ENCODE peak calls at places on chromosome 1, in seven cellular contexts. One of them, this sample, is unnamed. For H3K4me1, the result is how much of the 10 kb centered on the place peaks cover.

GRCh38 chr1:65309317-65310077 is at the start of gene DNAJC6:
- DNase-seq in neural progenitor cell: peak
- DNase-seq in MM.1S: no peak
- DNase-seq in ovary: peak
- DNase-seq in tibial nerve: peak
- DNase-seq in fibroblast of lung: peak
- DNase-seq in tibial artery: peak
- DNase-seq in this sample: peak

GRCh38 chr1:27428316-27429028 is 36.0 kb downstream of the GPR3 start:
- DNase-seq in neural progenitor cell: no peak
- DNase-seq in ovary: no peak
- DNase-seq in tibial nerve: no peak
- DNase-seq in tibial artery: peak
- DNase-seq in MM.1S: no peak
- DNase-seq in fibroblast of lung: no peak
- DNase-seq in this sample: no peak

GRCh38 chr1:119587328-119587727 is 60.7 kb downstream of the ZNF697 start:
- DNase-seq in fibroblast of lung: peak
- DNase-seq in tibial artery: no peak
- DNase-seq in tibial nerve: no peak
- DNase-seq in ovary: no peak
- DNase-seq in MM.1S: no peak
- DNase-seq in neural progenitor cell: no peak
- DNase-seq in this sample: no peak

GRCh38 chr1:166839600-166840308 is 479 bp downstream of the POGK start:
- DNase-seq in MM.1S: peak
- DNase-seq in neural progenitor cell: peak
- DNase-seq in tibial artery: peak
- DNase-seq in ovary: peak
- DNase-seq in tibial nerve: no peak
- DNase-seq in fibroblast of lung: peak
- DNase-seq in this sample: peak

GRCh38 chr1:163083690-163084089 is 14.5 kb downstream of the RGS4 start:
- DNase-seq in tibial artery: no peak
- DNase-seq in ovary: no peak
- DNase-seq in tibial nerve: no peak
- DNase-seq in fibroblast of lung: peak
- DNase-seq in MM.1S: no peak
- DNase-seq in neural progenitor cell: no peak
- DNase-seq in this sample: no peak

GRCh38 chr1:1399870-1400575 is 888 bp upstream of the CCNL2 start:
- DNase-seq in neural progenitor cell: peak
- DNase-seq in ovary: no peak
- DNase-seq in fibroblast of lung: peak
- DNase-seq in tibial nerve: no peak
- DNase-seq in MM.1S: peak
- DNase-seq in tibial artery: no peak
- DNase-seq in this sample: no peak

GRCh38 chr1:167165948-167166702 is 54.6 kb upstream of the POU2F1 start:
- DNase-seq in tibial nerve: no peak
- DNase-seq in neural progenitor cell: peak
- DNase-seq in MM.1S: no peak
- DNase-seq in ovary: no peak
- DNase-seq in fibroblast of lung: peak
- DNase-seq in tibial artery: no peak
- DNase-seq in this sample: no peak

GRCh38 chr1:65114312-65114711 is 33.7 kb upstream of the AK4 start:
- DNase-seq in tibial nerve: peak
- DNase-seq in MM.1S: no peak
- DNase-seq in fibroblast of lung: no peak
- DNase-seq in tibial artery: no peak
- DNase-seq in ovary: peak
- DNase-seq in neural progenitor cell: no peak
- DNase-seq in this sample: no peak

GRCh38 chr1:43768168-43768567 is 60.8 kb downstream of the ST3GAL3 start:
- DNase-seq in fibroblast of lung: no peak
- DNase-seq in neural progenitor cell: no peak
- DNase-seq in MM.1S: no peak
- DNase-seq in tibial nerve: no peak
- DNase-seq in ovary: no peak
- DNase-seq in tibial artery: no peak
- DNase-seq in this sample: no peak

GRCh38 chr1:168179411-168180147 is 817 bp downstream of the TIPRL start:
- DNase-seq in neural progenitor cell: peak
- DNase-seq in tibial artery: no peak
- DNase-seq in ovary: no peak
- DNase-seq in MM.1S: peak
- DNase-seq in tibial nerve: no peak
- DNase-seq in fibroblast of lung: peak
- DNase-seq in this sample: no peak

GRCh38 chr1:109391161-109391556 is 6.6 kb downstream of the SORT1 start:
- DNase-seq in fibroblast of lung: peak
- DNase-seq in ovary: no peak
- DNase-seq in tibial nerve: no peak
- DNase-seq in MM.1S: no peak
- DNase-seq in neural progenitor cell: no peak
- DNase-seq in tibial artery: no peak
- DNase-seq in this sample: no peak

GRCh38 chr1:109389638-109390341 is 7.9 kb downstream of the SORT1 start:
- DNase-seq in tibial nerve: no peak
- DNase-seq in MM.1S: no peak
- DNase-seq in tibial artery: no peak
- DNase-seq in fibroblast of lung: no peak
- DNase-seq in ovary: no peak
- DNase-seq in neural progenitor cell: no peak
- DNase-seq in this sample: no peak

GRCh38 chr1:109392788-109393580 is 4.7 kb downstream of the SORT1 start:
- DNase-seq in fibroblast of lung: peak
- DNase-seq in tibial artery: peak
- DNase-seq in ovary: no peak
- DNase-seq in MM.1S: no peak
- DNase-seq in neural progenitor cell: no peak
- DNase-seq in tibial nerve: peak
- DNase-seq in this sample: peak

GRCh38 chr1:109392037-109392787 is 5.5 kb downstream of the SORT1 start:
- DNase-seq in MM.1S: no peak
- DNase-seq in tibial nerve: no peak
- DNase-seq in neural progenitor cell: no peak
- DNase-seq in ovary: no peak
- DNase-seq in fibroblast of lung: peak
- DNase-seq in tibial artery: peak
- DNase-seq in this sample: peak

DNA sequence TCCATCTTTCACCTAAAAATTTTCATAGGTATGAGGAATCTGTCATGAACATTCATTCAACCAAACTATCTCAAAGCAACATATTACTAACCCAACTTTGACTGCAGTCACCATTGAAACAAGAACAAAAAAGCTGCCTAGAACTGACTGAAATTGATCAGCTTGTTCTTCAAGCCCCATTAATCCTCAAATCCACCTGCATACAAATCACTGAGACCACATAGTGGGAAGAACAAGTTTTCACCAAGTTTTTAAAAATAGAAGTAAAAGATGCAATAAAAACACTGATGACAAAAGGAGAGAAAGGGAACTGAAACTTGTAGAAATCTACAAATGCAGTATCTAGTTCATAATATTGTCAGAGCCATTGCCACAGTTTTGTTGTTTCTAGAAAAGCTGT is 6.1 kb downstream of the SORT1 start:
- DNase-seq in tibial artery: no peak
- DNase-seq in ovary: no peak
- DNase-seq in fibroblast of lung: no peak
- DNase-seq in MM.1S: no peak
- DNase-seq in tibial nerve: no peak
- DNase-seq in neural progenitor cell: no peak
- DNase-seq in this sample: no peak
- H3K4me1 ChIP-seq in tibial artery: under half
- H3K4me1 ChIP-seq in ovary: under half
- H3K4me1 ChIP-seq in fibroblast of lung: under half
- H3K4me1 ChIP-seq in MM.1S: under half
- H3K4me1 ChIP-seq in tibial nerve: under half
- H3K4me1 ChIP-seq in neural progenitor cell: under half
- H3K4me1 ChIP-seq in this sample: half or more

DNA sequence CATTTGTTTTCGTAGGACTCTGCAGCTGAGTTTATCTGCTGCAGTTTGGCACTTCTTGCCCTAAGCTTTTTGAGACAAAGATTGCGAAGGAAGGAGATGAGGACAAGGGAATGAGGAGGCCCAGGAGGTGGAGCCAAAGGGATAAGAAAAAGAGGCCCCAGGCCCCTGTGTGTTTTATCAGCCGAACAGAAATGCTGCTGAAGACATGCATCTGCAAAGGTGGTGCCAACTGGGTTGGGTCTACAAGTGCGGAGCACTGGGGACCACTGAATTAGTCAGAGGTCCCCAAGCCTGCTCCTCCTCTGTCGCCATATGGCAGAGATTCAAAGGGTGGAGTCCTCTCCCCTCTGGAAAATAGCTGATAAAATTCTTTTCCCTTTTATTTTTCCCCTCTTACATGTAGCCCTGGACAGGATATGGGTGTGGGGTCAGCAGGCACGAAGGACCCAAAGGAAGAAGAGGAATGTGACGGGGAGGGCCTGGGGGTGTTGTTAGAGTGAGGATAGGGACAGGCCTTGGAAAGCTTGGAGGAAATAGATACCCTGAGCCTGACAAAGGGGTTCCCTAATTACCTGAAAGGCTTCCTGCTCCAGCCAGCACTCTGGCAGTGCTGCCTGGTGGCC is 2.7 kb downstream of the CD34 start:
- DNase-seq in ovary: peak
- DNase-seq in MM.1S: no peak
- DNase-seq in tibial artery: no peak
- DNase-seq in fibroblast of lung: no peak
- DNase-seq in tibial nerve: peak
- DNase-seq in neural progenitor cell: peak
- DNase-seq in this sample: no peak
- H3K4me3 ChIP-seq in ovary: no peak
- H3K4me3 ChIP-seq in MM.1S: no peak
- H3K4me3 ChIP-seq in tibial artery: no peak
- H3K4me3 ChIP-seq in fibroblast of lung: no peak
- H3K4me3 ChIP-seq in tibial nerve: no peak
- H3K4me3 ChIP-seq in neural progenitor cell: no peak
- H3K4me3 ChIP-seq in this sample: peak

DNA sequence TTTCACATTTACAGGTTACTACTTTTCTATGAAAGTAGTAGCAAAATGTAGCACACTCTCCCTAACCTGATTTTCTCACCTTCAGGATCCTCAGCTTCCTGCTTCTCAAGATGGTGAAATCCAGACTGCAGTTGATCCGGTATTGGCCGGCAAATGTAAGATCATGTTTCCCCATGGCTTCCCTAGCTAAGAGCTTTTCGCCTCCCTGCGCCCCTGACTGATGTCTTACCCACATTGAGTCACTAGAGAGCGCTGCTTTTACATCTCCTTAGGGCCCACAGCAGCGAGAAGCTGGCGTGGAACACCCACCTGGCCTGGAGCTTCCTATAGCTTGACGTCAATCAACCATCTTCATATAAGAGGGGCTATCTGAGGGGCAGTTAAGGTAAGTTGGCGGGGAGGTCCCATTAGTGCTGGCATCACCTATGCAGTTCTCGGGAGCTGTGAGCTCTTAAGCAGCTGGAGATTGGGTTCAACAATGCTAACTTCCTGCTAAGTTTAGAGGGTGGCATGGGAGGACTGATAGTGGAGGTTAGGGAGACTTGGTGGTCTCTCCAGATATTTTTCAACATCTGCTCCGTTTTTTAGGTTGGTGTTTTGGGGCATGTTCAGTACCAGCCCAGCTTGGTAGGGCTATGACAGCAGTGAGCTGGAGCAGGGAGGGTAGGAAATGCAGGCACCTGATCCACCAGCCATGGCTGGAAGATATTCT is 5.5 kb downstream of the PTPN7 start:
- DNase-seq in neural progenitor cell: peak
- DNase-seq in ovary: no peak
- DNase-seq in tibial artery: no peak
- DNase-seq in tibial nerve: no peak
- DNase-seq in fibroblast of lung: peak
- DNase-seq in MM.1S: peak
- DNase-seq in this sample: peak
- TF ChIP-seq CTCF in neural progenitor cell: peak
- TF ChIP-seq CTCF in ovary: no peak
- TF ChIP-seq CTCF in tibial artery: no peak
- TF ChIP-seq CTCF in tibial nerve: peak
- TF ChIP-seq CTCF in fibroblast of lung: peak
- TF ChIP-seq CTCF in MM.1S: peak
- TF ChIP-seq CTCF in this sample: peak

GRCh38 chr1:212289262-212290077 is 4.3 kb downstream of the PPP2R5A start:
- DNase-seq in fibroblast of lung: no peak
- DNase-seq in tibial nerve: no peak
- DNase-seq in neural progenitor cell: no peak
- DNase-seq in ovary: no peak
- DNase-seq in MM.1S: no peak
- DNase-seq in tibial artery: no peak
- DNase-seq in this sample: no peak

GRCh38 chr1:212286437-212287131 is 1.4 kb downstream of the PPP2R5A start:
- DNase-seq in ovary: no peak
- DNase-seq in fibroblast of lung: peak
- DNase-seq in neural progenitor cell: peak
- DNase-seq in MM.1S: no peak
- DNase-seq in tibial nerve: peak
- DNase-seq in tibial artery: no peak
- DNase-seq in this sample: no peak

GRCh38 chr1:212288614-212289013 is 3.4 kb downstream of the PPP2R5A start:
- DNase-seq in tibial nerve: no peak
- DNase-seq in ovary: no peak
- DNase-seq in MM.1S: no peak
- DNase-seq in neural progenitor cell: no peak
- DNase-seq in fibroblast of lung: peak
- DNase-seq in tibial artery: no peak
- DNase-seq in this sample: no peak

GRCh38 chr1:212285685-212286436 is 651 bp downstream of the PPP2R5A start:
- DNase-seq in tibial nerve: peak
- DNase-seq in fibroblast of lung: peak
- DNase-seq in neural progenitor cell: peak
- DNase-seq in MM.1S: peak
- DNase-seq in tibial artery: peak
- DNase-seq in ovary: peak
- DNase-seq in this sample: peak

DNA sequence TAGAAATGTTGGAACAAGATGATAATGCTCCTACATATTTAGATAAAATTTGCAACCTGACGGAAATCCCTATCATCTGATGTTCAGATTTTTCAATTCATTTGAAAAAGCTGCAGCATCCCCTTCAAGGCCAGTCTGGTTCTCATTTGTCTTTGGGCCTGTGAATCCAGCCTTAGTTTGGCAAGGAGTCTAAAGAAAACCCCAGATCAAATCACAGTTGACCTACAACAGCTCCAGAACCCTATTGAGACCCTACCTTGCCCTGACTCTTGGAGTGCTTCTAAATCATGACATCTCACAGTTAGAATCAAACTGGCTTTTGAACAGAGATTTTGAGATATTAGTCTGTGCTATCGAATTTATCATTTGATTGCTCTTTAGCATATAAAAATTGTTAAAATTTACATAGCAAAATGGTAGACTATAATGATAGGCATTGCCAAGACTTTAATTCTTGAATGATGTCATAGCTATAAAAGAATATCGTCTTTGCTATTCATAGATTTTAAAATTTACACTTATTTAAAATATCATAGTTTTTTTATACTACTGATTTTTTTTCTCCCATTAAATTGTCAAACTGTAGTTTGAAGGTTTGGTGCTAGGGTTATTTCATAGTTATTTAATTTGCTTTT is 2.2 kb downstream of the PPP2R5A start:
- DNase-seq in tibial artery: no peak
- DNase-seq in tibial nerve: no peak
- DNase-seq in neural progenitor cell: peak
- DNase-seq in fibroblast of lung: no peak
- DNase-seq in MM.1S: no peak
- DNase-seq in ovary: no peak
- DNase-seq in this sample: no peak
- H3K4me1 ChIP-seq in tibial artery: under half
- H3K4me1 ChIP-seq in tibial nerve: under half
- H3K4me1 ChIP-seq in neural progenitor cell: under half
- H3K4me1 ChIP-seq in fibroblast of lung: under half
- H3K4me1 ChIP-seq in MM.1S: under half
- H3K4me1 ChIP-seq in ovary: under half
- H3K4me1 ChIP-seq in this sample: half or more

This sample was measured in lower lobe of right lung.